ENCODE peak calls at places on chromosomes 4 and X, in nine cellular contexts. One of them, this sample, is unnamed.
A peak's percentile ranks its signal among the peaks of the same experiment; 100 is the strongest.

GRCh38 chr4:122584517-122584916 is 36.3 kb downstream of the IL21 start:
- DNase-seq in NCI-H1092 treated with DMSO at 0.1 percent for 48 hours: no peak
- DNase-seq in type B pancreatic cell: no peak
- DNase-seq in GM19239: no peak
- DNase-seq in EH: peak; percentile 87
- DNase-seq in activated CD4-positive, alpha-beta T cell treated with anti-CD3 and anti-CD28 coated beads, Interleukin-2, amount 50 U/mL, for 1 hour: no peak
- DNase-seq in mesothelial cell of epicardium: no peak
- DNase-seq in kidney: no peak
- DNase-seq in T follicular helper cell: no peak
- DNase-seq in this sample: no peak

GRCh38 chr4:152273343-152273742 is 262.5 kb downstream of the FBXW7 start:
- DNase-seq in NCI-H1092 treated with DMSO at 0.1 percent for 48 hours: no peak
- DNase-seq in type B pancreatic cell: no peak
- DNase-seq in GM19239: no peak
- DNase-seq in EH: peak; percentile 47
- DNase-seq in activated CD4-positive, alpha-beta T cell treated with anti-CD3 and anti-CD28 coated beads, Interleukin-2, amount 50 U/mL, for 1 hour: no peak
- DNase-seq in mesothelial cell of epicardium: no peak
- DNase-seq in kidney: no peak
- DNase-seq in T follicular helper cell: no peak
- DNase-seq in this sample: no peak

GRCh38 chr4:101604976-101605375 is 185.6 kb upstream of the BANK1 start:
- DNase-seq in NCI-H1092 treated with DMSO at 0.1 percent for 48 hours: no peak
- DNase-seq in type B pancreatic cell: no peak
- DNase-seq in GM19239: no peak
- DNase-seq in EH: peak; percentile 1
- DNase-seq in activated CD4-positive, alpha-beta T cell treated with anti-CD3 and anti-CD28 coated beads, Interleukin-2, amount 50 U/mL, for 1 hour: no peak
- DNase-seq in mesothelial cell of epicardium: no peak
- DNase-seq in kidney: no peak
- DNase-seq in T follicular helper cell: no peak
- DNase-seq in this sample: no peak

GRCh38 chr4:185792384-185793146 is 19.4 kb downstream of the SORBS2 start:
- DNase-seq in NCI-H1092 treated with DMSO at 0.1 percent for 48 hours: no peak
- DNase-seq in type B pancreatic cell: no peak
- DNase-seq in GM19239: no peak
- DNase-seq in EH: peak; percentile 98
- DNase-seq in activated CD4-positive, alpha-beta T cell treated with anti-CD3 and anti-CD28 coated beads, Interleukin-2, amount 50 U/mL, for 1 hour: no peak
- DNase-seq in mesothelial cell of epicardium: no peak
- DNase-seq in kidney: no peak
- DNase-seq in T follicular helper cell: no peak
- DNase-seq in this sample: no peak

GRCh38 chrX:19772306-19772705 is 115.1 kb downstream of the SH3KBP1 start:
- DNase-seq in NCI-H1092 treated with DMSO at 0.1 percent for 48 hours: no peak
- DNase-seq in type B pancreatic cell: no peak
- DNase-seq in GM19239: no peak
- DNase-seq in EH: peak; percentile 62
- DNase-seq in activated CD4-positive, alpha-beta T cell treated with anti-CD3 and anti-CD28 coated beads, Interleukin-2, amount 50 U/mL, for 1 hour: no peak
- DNase-seq in mesothelial cell of epicardium: no peak
- DNase-seq in kidney: no peak
- DNase-seq in T follicular helper cell: no peak
- DNase-seq in this sample: no peak

GRCh38 chrX:57607295-57608187 is 15.7 kb downstream of the ZXDB start:
- DNase-seq in NCI-H1092 treated with DMSO at 0.1 percent for 48 hours: no peak
- DNase-seq in type B pancreatic cell: no peak
- DNase-seq in GM19239: no peak
- DNase-seq in EH: no peak
- DNase-seq in activated CD4-positive, alpha-beta T cell treated with anti-CD3 and anti-CD28 coated beads, Interleukin-2, amount 50 U/mL, for 1 hour: no peak
- DNase-seq in mesothelial cell of epicardium: no peak
- DNase-seq in kidney: peak; percentile 44
- DNase-seq in T follicular helper cell: no peak
- DNase-seq in this sample: no peak

GRCh38 chrX:152905081-152905420 is 7.2 kb downstream of the ZNF185 start:
- DNase-seq in NCI-H1092 treated with DMSO at 0.1 percent for 48 hours: no peak
- DNase-seq in type B pancreatic cell: no peak
- DNase-seq in GM19239: no peak
- DNase-seq in EH: no peak
- DNase-seq in activated CD4-positive, alpha-beta T cell treated with anti-CD3 and anti-CD28 coated beads, Interleukin-2, amount 50 U/mL, for 1 hour: no peak
- DNase-seq in mesothelial cell of epicardium: no peak
- DNase-seq in kidney: peak; percentile 54
- DNase-seq in T follicular helper cell: no peak
- DNase-seq in this sample: no peak

GRCh38 chrX:34778961-34779360 is 121.9 kb upstream of the TMEM47 start:
- DNase-seq in NCI-H1092 treated with DMSO at 0.1 percent for 48 hours: no peak
- DNase-seq in type B pancreatic cell: no peak
- DNase-seq in GM19239: no peak
- DNase-seq in EH: peak; percentile 88
- DNase-seq in activated CD4-positive, alpha-beta T cell treated with anti-CD3 and anti-CD28 coated beads, Interleukin-2, amount 50 U/mL, for 1 hour: no peak
- DNase-seq in mesothelial cell of epicardium: no peak
- DNase-seq in kidney: no peak
- DNase-seq in T follicular helper cell: no peak
- DNase-seq in this sample: no peak

GRCh38 chr4:76879731-76880364 is 18.1 kb downstream of the SOWAHB start:
- DNase-seq in NCI-H1092 treated with DMSO at 0.1 percent for 48 hours: no peak
- DNase-seq in type B pancreatic cell: no peak
- DNase-seq in GM19239: no peak
- DNase-seq in EH: peak; percentile 79
- DNase-seq in activated CD4-positive, alpha-beta T cell treated with anti-CD3 and anti-CD28 coated beads, Interleukin-2, amount 50 U/mL, for 1 hour: no peak
- DNase-seq in mesothelial cell of epicardium: no peak
- DNase-seq in kidney: no peak
- DNase-seq in T follicular helper cell: no peak
- DNase-seq in this sample: no peak

GRCh38 chr4:47533689-47534347 is 48.7 kb downstream of the ATP10D start:
- DNase-seq in NCI-H1092 treated with DMSO at 0.1 percent for 48 hours: no peak
- DNase-seq in type B pancreatic cell: no peak
- DNase-seq in GM19239: no peak
- DNase-seq in EH: peak; percentile 27
- DNase-seq in activated CD4-positive, alpha-beta T cell treated with anti-CD3 and anti-CD28 coated beads, Interleukin-2, amount 50 U/mL, for 1 hour: no peak
- DNase-seq in mesothelial cell of epicardium: no peak
- DNase-seq in kidney: no peak
- DNase-seq in T follicular helper cell: no peak
- DNase-seq in this sample: no peak

GRCh38 chrX:115713465-115713864 is 152.5 kb downstream of the PLS3 start:
- DNase-seq in NCI-H1092 treated with DMSO at 0.1 percent for 48 hours: no peak
- DNase-seq in type B pancreatic cell: no peak
- DNase-seq in GM19239: no peak
- DNase-seq in EH: no peak
- DNase-seq in activated CD4-positive, alpha-beta T cell treated with anti-CD3 and anti-CD28 coated beads, Interleukin-2, amount 50 U/mL, for 1 hour: no peak
- DNase-seq in mesothelial cell of epicardium: no peak
- DNase-seq in kidney: no peak
- DNase-seq in T follicular helper cell: no peak
- DNase-seq in this sample: no peak

GRCh38 chr4:187663076-187663475 is 332.5 kb upstream of the ZFP42 start:
- DNase-seq in NCI-H1092 treated with DMSO at 0.1 percent for 48 hours: no peak
- DNase-seq in type B pancreatic cell: no peak
- DNase-seq in GM19239: no peak
- DNase-seq in EH: peak; percentile 45
- DNase-seq in activated CD4-positive, alpha-beta T cell treated with anti-CD3 and anti-CD28 coated beads, Interleukin-2, amount 50 U/mL, for 1 hour: no peak
- DNase-seq in mesothelial cell of epicardium: no peak
- DNase-seq in kidney: no peak
- DNase-seq in T follicular helper cell: no peak
- DNase-seq in this sample: no peak

GRCh38 chr4:4851906-4852305 is 7.6 kb upstream of the MSX1 start:
- DNase-seq in NCI-H1092 treated with DMSO at 0.1 percent for 48 hours: no peak
- DNase-seq in type B pancreatic cell: no peak
- DNase-seq in GM19239: no peak
- DNase-seq in EH: no peak
- DNase-seq in activated CD4-positive, alpha-beta T cell treated with anti-CD3 and anti-CD28 coated beads, Interleukin-2, amount 50 U/mL, for 1 hour: no peak
- DNase-seq in mesothelial cell of epicardium: no peak
- DNase-seq in kidney: no peak
- DNase-seq in T follicular helper cell: no peak
- DNase-seq in this sample: no peak

GRCh38 chrX:134572816-134573682 is 85.2 kb downstream of the PLAC1 start:
- DNase-seq in NCI-H1092 treated with DMSO at 0.1 percent for 48 hours: peak; percentile 34
- DNase-seq in type B pancreatic cell: no peak
- DNase-seq in GM19239: no peak
- DNase-seq in EH: peak; percentile 51
- DNase-seq in activated CD4-positive, alpha-beta T cell treated with anti-CD3 and anti-CD28 coated beads, Interleukin-2, amount 50 U/mL, for 1 hour: no peak
- DNase-seq in mesothelial cell of epicardium: no peak
- DNase-seq in kidney: no peak
- DNase-seq in T follicular helper cell: no peak
- DNase-seq in this sample: no peak

GRCh38 chr4:128424524-128425195 is 137.0 kb upstream of the PGRMC2 start:
- DNase-seq in NCI-H1092 treated with DMSO at 0.1 percent for 48 hours: no peak
- DNase-seq in type B pancreatic cell: no peak
- DNase-seq in GM19239: no peak
- DNase-seq in EH: peak; percentile 41
- DNase-seq in activated CD4-positive, alpha-beta T cell treated with anti-CD3 and anti-CD28 coated beads, Interleukin-2, amount 50 U/mL, for 1 hour: no peak
- DNase-seq in mesothelial cell of epicardium: no peak
- DNase-seq in kidney: no peak
- DNase-seq in T follicular helper cell: no peak
- DNase-seq in this sample: no peak

GRCh38 chrX:153504445-153505016 is 9.8 kb downstream of the BGN start:
- DNase-seq in NCI-H1092 treated with DMSO at 0.1 percent for 48 hours: no peak
- DNase-seq in type B pancreatic cell: no peak
- DNase-seq in GM19239: no peak
- DNase-seq in EH: no peak
- DNase-seq in activated CD4-positive, alpha-beta T cell treated with anti-CD3 and anti-CD28 coated beads, Interleukin-2, amount 50 U/mL, for 1 hour: no peak
- DNase-seq in mesothelial cell of epicardium: no peak
- DNase-seq in kidney: no peak
- DNase-seq in T follicular helper cell: no peak
- DNase-seq in this sample: no peak

GRCh38 chr4:187172340-187172761 is 448.7 kb upstream of the FAT1 start:
- DNase-seq in NCI-H1092 treated with DMSO at 0.1 percent for 48 hours: no peak
- DNase-seq in type B pancreatic cell: no peak
- DNase-seq in GM19239: no peak
- DNase-seq in EH: peak; percentile 98
- DNase-seq in activated CD4-positive, alpha-beta T cell treated with anti-CD3 and anti-CD28 coated beads, Interleukin-2, amount 50 U/mL, for 1 hour: no peak
- DNase-seq in mesothelial cell of epicardium: no peak
- DNase-seq in kidney: no peak
- DNase-seq in T follicular helper cell: no peak
- DNase-seq in this sample: no peak

GRCh38 chr4:181753189-181753588 is 490.0 kb upstream of the TENM3 start:
- DNase-seq in NCI-H1092 treated with DMSO at 0.1 percent for 48 hours: no peak
- DNase-seq in type B pancreatic cell: no peak
- DNase-seq in GM19239: no peak
- DNase-seq in EH: no peak
- DNase-seq in activated CD4-positive, alpha-beta T cell treated with anti-CD3 and anti-CD28 coated beads, Interleukin-2, amount 50 U/mL, for 1 hour: no peak
- DNase-seq in mesothelial cell of epicardium: no peak
- DNase-seq in kidney: no peak
- DNase-seq in T follicular helper cell: no peak
- DNase-seq in this sample: no peak

GRCh38 chrX:135273162-135273561 is 21.3 kb downstream of the ETDA start:
- DNase-seq in NCI-H1092 treated with DMSO at 0.1 percent for 48 hours: no peak
- DNase-seq in type B pancreatic cell: no peak
- DNase-seq in GM19239: no peak
- DNase-seq in EH: no peak
- DNase-seq in activated CD4-positive, alpha-beta T cell treated with anti-CD3 and anti-CD28 coated beads, Interleukin-2, amount 50 U/mL, for 1 hour: no peak
- DNase-seq in mesothelial cell of epicardium: no peak
- DNase-seq in kidney: no peak
- DNase-seq in T follicular helper cell: no peak
- DNase-seq in this sample: no peak

GRCh38 chr4:24880171-24880570 is 32.7 kb downstream of the CCDC149 start:
- DNase-seq in NCI-H1092 treated with DMSO at 0.1 percent for 48 hours: no peak
- DNase-seq in type B pancreatic cell: no peak
- DNase-seq in GM19239: no peak
- DNase-seq in EH: no peak
- DNase-seq in activated CD4-positive, alpha-beta T cell treated with anti-CD3 and anti-CD28 coated beads, Interleukin-2, amount 50 U/mL, for 1 hour: no peak
- DNase-seq in mesothelial cell of epicardium: no peak
- DNase-seq in kidney: no peak
- DNase-seq in T follicular helper cell: no peak
- DNase-seq in this sample: no peak

GRCh38 chr4:121800961-121801714 is at the start of gene EXOSC9:
- DNase-seq in NCI-H1092 treated with DMSO at 0.1 percent for 48 hours: peak; percentile 87
- DNase-seq in type B pancreatic cell: peak; percentile 96
- DNase-seq in GM19239: peak; percentile 51
- DNase-seq in EH: peak; percentile 92
- DNase-seq in activated CD4-positive, alpha-beta T cell treated with anti-CD3 and anti-CD28 coated beads, Interleukin-2, amount 50 U/mL, for 1 hour: peak; percentile 95
- DNase-seq in mesothelial cell of epicardium: peak; percentile 99
- DNase-seq in kidney: peak; percentile 96
- DNase-seq in T follicular helper cell: peak; percentile 92
- DNase-seq in this sample: peak; percentile 96

GRCh38 chrX:67544281-67544680 is 460 bp downstream of the AR start:
- DNase-seq in NCI-H1092 treated with DMSO at 0.1 percent for 48 hours: no peak
- DNase-seq in type B pancreatic cell: no peak
- DNase-seq in GM19239: no peak
- DNase-seq in EH: peak; percentile 42
- DNase-seq in activated CD4-positive, alpha-beta T cell treated with anti-CD3 and anti-CD28 coated beads, Interleukin-2, amount 50 U/mL, for 1 hour: no peak
- DNase-seq in mesothelial cell of epicardium: no peak
- DNase-seq in kidney: peak; percentile 53
- DNase-seq in T follicular helper cell: no peak
- DNase-seq in this sample: no peak

GRCh38 chr4:121669163-121669550 is 27.6 kb downstream of the ANXA5 start:
- DNase-seq in NCI-H1092 treated with DMSO at 0.1 percent for 48 hours: no peak
- DNase-seq in type B pancreatic cell: no peak
- DNase-seq in GM19239: no peak
- DNase-seq in EH: peak; percentile 61
- DNase-seq in activated CD4-positive, alpha-beta T cell treated with anti-CD3 and anti-CD28 coated beads, Interleukin-2, amount 50 U/mL, for 1 hour: no peak
- DNase-seq in mesothelial cell of epicardium: no peak
- DNase-seq in kidney: no peak
- DNase-seq in T follicular helper cell: no peak
- DNase-seq in this sample: no peak

GRCh38 chrX:35919536-35920309 is at the start of gene CFAP47:
- DNase-seq in NCI-H1092 treated with DMSO at 0.1 percent for 48 hours: peak; percentile 7
- DNase-seq in type B pancreatic cell: no peak
- DNase-seq in GM19239: no peak
- DNase-seq in EH: no peak
- DNase-seq in activated CD4-positive, alpha-beta T cell treated with anti-CD3 and anti-CD28 coated beads, Interleukin-2, amount 50 U/mL, for 1 hour: no peak
- DNase-seq in mesothelial cell of epicardium: peak; percentile 40
- DNase-seq in kidney: peak; percentile 76
- DNase-seq in T follicular helper cell: no peak
- DNase-seq in this sample: peak; percentile 36

GRCh38 chr4:127416092-127416491 is 216.7 kb upstream of the INTU start:
- DNase-seq in NCI-H1092 treated with DMSO at 0.1 percent for 48 hours: no peak
- DNase-seq in type B pancreatic cell: no peak
- DNase-seq in GM19239: no peak
- DNase-seq in EH: no peak
- DNase-seq in activated CD4-positive, alpha-beta T cell treated with anti-CD3 and anti-CD28 coated beads, Interleukin-2, amount 50 U/mL, for 1 hour: no peak
- DNase-seq in mesothelial cell of epicardium: no peak
- DNase-seq in kidney: no peak
- DNase-seq in T follicular helper cell: no peak
- DNase-seq in this sample: no peak

GRCh38 chr4:82044141-82044993 is 329.4 kb downstream of the HNRNPD start:
- DNase-seq in NCI-H1092 treated with DMSO at 0.1 percent for 48 hours: peak; percentile 79
- DNase-seq in type B pancreatic cell: peak; percentile 81
- DNase-seq in GM19239: peak; percentile 9
- DNase-seq in EH: peak; percentile 39
- DNase-seq in activated CD4-positive, alpha-beta T cell treated with anti-CD3 and anti-CD28 coated beads, Interleukin-2, amount 50 U/mL, for 1 hour: peak; percentile 2
- DNase-seq in mesothelial cell of epicardium: peak; percentile 71
- DNase-seq in kidney: peak; percentile 88
- DNase-seq in T follicular helper cell: no peak
- DNase-seq in this sample: peak; percentile 67

GRCh38 chr4:41061482-41062185 is 152.7 kb downstream of the APBB2 start:
- DNase-seq in NCI-H1092 treated with DMSO at 0.1 percent for 48 hours: no peak
- DNase-seq in type B pancreatic cell: no peak
- DNase-seq in GM19239: no peak
- DNase-seq in EH: peak; percentile 62
- DNase-seq in activated CD4-positive, alpha-beta T cell treated with anti-CD3 and anti-CD28 coated beads, Interleukin-2, amount 50 U/mL, for 1 hour: no peak
- DNase-seq in mesothelial cell of epicardium: no peak
- DNase-seq in kidney: no peak
- DNase-seq in T follicular helper cell: no peak
- DNase-seq in this sample: no peak

GRCh38 chr4:8579526-8580320 is 469 bp upstream of the GPR78 start:
- DNase-seq in NCI-H1092 treated with DMSO at 0.1 percent for 48 hours: no peak
- DNase-seq in type B pancreatic cell: no peak
- DNase-seq in GM19239: no peak
- DNase-seq in EH: no peak
- DNase-seq in activated CD4-positive, alpha-beta T cell treated with anti-CD3 and anti-CD28 coated beads, Interleukin-2, amount 50 U/mL, for 1 hour: no peak
- DNase-seq in mesothelial cell of epicardium: no peak
- DNase-seq in kidney: peak; percentile 37
- DNase-seq in T follicular helper cell: no peak
- DNase-seq in this sample: no peak

GRCh38 chrX:80237072-80237471 is 183.2 kb upstream of the TENT5D start:
- DNase-seq in NCI-H1092 treated with DMSO at 0.1 percent for 48 hours: no peak
- DNase-seq in type B pancreatic cell: no peak
- DNase-seq in GM19239: no peak
- DNase-seq in EH: no peak
- DNase-seq in activated CD4-positive, alpha-beta T cell treated with anti-CD3 and anti-CD28 coated beads, Interleukin-2, amount 50 U/mL, for 1 hour: no peak
- DNase-seq in mesothelial cell of epicardium: no peak
- DNase-seq in kidney: no peak
- DNase-seq in T follicular helper cell: no peak
- DNase-seq in this sample: no peak

GRCh38 chrX:20263474-20263873 is 3.2 kb downstream of the RPS6KA3 start:
- DNase-seq in NCI-H1092 treated with DMSO at 0.1 percent for 48 hours: no peak
- DNase-seq in type B pancreatic cell: no peak
- DNase-seq in GM19239: no peak
- DNase-seq in EH: peak; percentile 67
- DNase-seq in activated CD4-positive, alpha-beta T cell treated with anti-CD3 and anti-CD28 coated beads, Interleukin-2, amount 50 U/mL, for 1 hour: no peak
- DNase-seq in mesothelial cell of epicardium: no peak
- DNase-seq in kidney: no peak
- DNase-seq in T follicular helper cell: no peak
- DNase-seq in this sample: no peak

GRCh38 chrX:150848914-150849365 is 49.5 kb downstream of the CD99L2 start:
- DNase-seq in NCI-H1092 treated with DMSO at 0.1 percent for 48 hours: peak; percentile 84
- DNase-seq in type B pancreatic cell: no peak
- DNase-seq in GM19239: no peak
- DNase-seq in EH: no peak
- DNase-seq in activated CD4-positive, alpha-beta T cell treated with anti-CD3 and anti-CD28 coated beads, Interleukin-2, amount 50 U/mL, for 1 hour: no peak
- DNase-seq in mesothelial cell of epicardium: no peak
- DNase-seq in kidney: no peak
- DNase-seq in T follicular helper cell: no peak
- DNase-seq in this sample: peak; percentile 42